ENCODE peak calls at places on chromosomes 12 and 14, in eight cellular contexts. Z, I, L, C, W, N, H and R are unnamed samples.

GRCh38 chr12:19183121-19183838 is 53.7 kb downstream of the PLEKHA5 start:
- DNase-seq in C (no peak), I (no peak), Z (peak; percentile 51), H (peak; percentile 63), N (no peak), W (peak; percentile 16), L (peak; percentile 40), R (no peak)

GRCh38 chr14:58793096-58793740 is 155.5 kb downstream of the DACT1 start:
- DNase-seq in L (no peak), H (no peak), W (no peak), N (no peak), Z (no peak), I (no peak), C (no peak), R (no peak)

GRCh38 chr14:85437143-85437542 is 92.8 kb upstream of the FLRT2 start:
- DNase-seq in W (peak; percentile 38), H (no peak), Z (no peak), C (no peak), I (peak; percentile 85), N (no peak), L (peak; percentile 66), R (no peak)

GRCh38 chr14:79543348-79543747 is 668.0 kb downstream of the DIO2 start:
- DNase-seq in H (no peak), L (no peak), I (no peak), Z (no peak), N (no peak), C (no peak), W (no peak), R (no peak)

GRCh38 chr12:57866308-57867019 is 19.9 kb upstream of the CTDSP2 start:
- DNase-seq in W (no peak), I (no peak), Z (no peak), N (no peak), C (no peak), L (no peak), H (no peak), R (no peak)

GRCh38 chr12:58888131-58888783 is 32.0 kb downstream of the LRIG3 start:
- DNase-seq in H (no peak), N (no peak), C (no peak), Z (peak; percentile 91), I (peak; percentile 26), W (peak; percentile 12), L (peak; percentile 90), R (peak; percentile 16)

GRCh38 chr14:23864252-23864651 is 89.3 kb upstream of the DHRS4 start:
- DNase-seq in C (no peak), I (no peak), L (no peak), N (no peak), Z (no peak), H (no peak), W (no peak), R (no peak)

GRCh38 chr14:67240168-67240932 is 885 bp upstream of the PALS1 start:
- DNase-seq in W (peak; percentile 52), I (peak; percentile 56), N (no peak), Z (peak; percentile 27), L (peak; percentile 36), H (peak; percentile 45), C (peak; percentile 86), R (no peak)

GRCh38 chr12:57765003-57765697 is 1.7 kb downstream of the CYP27B1 start:
- DNase-seq in L (no peak), Z (peak; percentile 37), I (peak; percentile 73), C (peak; percentile 79), N (no peak), H (peak; percentile 86), W (peak; percentile 50), R (no peak)

GRCh38 chr14:92352158-92352985 is 29.4 kb downstream of the SLC24A4 start:
- DNase-seq in C (no peak), L (peak; percentile 18), I (peak; percentile 47), Z (peak; percentile 39), W (no peak), N (no peak), H (peak; percentile 69), R (no peak)

GRCh38 chr14:90556050-90556477 is 159.2 kb downstream of the CALM1 start:
- DNase-seq in Z (no peak), H (peak; percentile 84), L (no peak), I (no peak), C (no peak), N (no peak), W (peak; percentile 70), R (no peak)

GRCh38 chr12:78759387-78759786 is 105.2 kb upstream of the SYT1 start:
- DNase-seq in I (peak; percentile 38), L (peak; percentile 62), W (peak; percentile 35), C (no peak), N (no peak), H (peak; percentile 34), Z (peak; percentile 89), R (peak; percentile 3)

GRCh38 chr14:101980700-101981099 is 16.3 kb downstream of the DYNC1H1 start:
- DNase-seq in I (peak; percentile 99), Z (peak; percentile 98), W (peak; percentile 73), L (peak; percentile 99), H (no peak), C (no peak), N (peak; percentile 67), R (peak; percentile 98)

GRCh38 chr12:93061414-93062099 is 132.5 kb upstream of the EEA1 start:
- DNase-seq in Z (no peak), I (no peak), C (no peak), W (peak; percentile 16), N (no peak), L (no peak), H (no peak), R (no peak)

GRCh38 chr12:90246673-90247072 is 538.0 kb upstream of the ATP2B1 start:
- DNase-seq in I (no peak), H (no peak), L (no peak), N (no peak), C (no peak), W (no peak), Z (no peak), R (no peak)

GRCh38 chr12:100955139-100955538 is 160.6 kb downstream of the ANO4 start:
- DNase-seq in N (no peak), C (no peak), Z (peak; percentile 72), I (peak; percentile 51), W (peak; percentile 44), L (peak; percentile 53), H (peak; percentile 57), R (peak; percentile 21)

GRCh38 chr12:104360157-104360556 is 56.6 kb downstream of the EID3 start:
- DNase-seq in H (no peak), N (no peak), C (no peak), L (no peak), Z (no peak), W (no peak), I (no peak), R (no peak)

GRCh38 chr14:100106260-100106659 is 41.0 kb downstream of the EVL start:
- DNase-seq in Z (no peak), L (no peak), H (no peak), N (no peak), I (no peak), C (no peak), W (no peak), R (no peak)

GRCh38 chr12:104708891-104709290 is 249.2 kb downstream of the SLC41A2 start:
- DNase-seq in H (peak; percentile 70), L (no peak), I (no peak), Z (no peak), N (no peak), C (no peak), W (no peak), R (no peak)

GRCh38 chr14:70515796-70516195 is 19.0 kb downstream of the ADAM20 start:
- DNase-seq in L (no peak), H (no peak), W (no peak), I (no peak), Z (no peak), C (no peak), N (no peak), R (no peak)
- TF ChIP-seq CTCF in L (no peak), H (no peak), W (no peak), I (no peak), Z (no peak), C (no peak), N (no peak), R (no peak)

GRCh38 chr12:46373303-46374182 is 970 bp upstream of the SLC38A2 start:
- DNase-seq in N (peak; percentile 41), Z (peak; percentile 68), L (no peak), W (peak; percentile 72), C (peak; percentile 75), I (peak; percentile 48), H (peak; percentile 79), R (no peak)
- TF ChIP-seq CTCF in N (no peak), Z (peak; percentile 24), L (peak; percentile 33), W (peak; percentile 25), C (no peak), I (no peak), H (peak; percentile 36), R (peak; percentile 47)

GRCh38 chr12:124599074-124599999 is 31.9 kb upstream of the NCOR2 start:
- DNase-seq in H (no peak), W (no peak), C (no peak), I (peak; percentile 53), N (no peak), Z (peak; percentile 67), L (peak; percentile 72), R (no peak)
- TF ChIP-seq CTCF in H (no peak), W (no peak), C (no peak), I (no peak), N (no peak), Z (peak; percentile 26), L (peak; percentile 52), R (peak; percentile 31)

GRCh38 chr12:71169286-71169685 is 11.5 kb upstream of the TSPAN8 start:
- DNase-seq in H (no peak), L (no peak), I (no peak), Z (no peak), C (no peak), W (no peak), N (no peak), R (no peak)
- TF ChIP-seq CTCF in H (no peak), L (no peak), I (no peak), Z (no peak), C (no peak), W (no peak), N (no peak), R (no peak)

GRCh38 chr14:22226381-22226780 is 362.6 kb downstream of the DAD1 start:
- DNase-seq in W (no peak), I (no peak), Z (no peak), N (no peak), C (no peak), L (no peak), H (peak; percentile 68), R (no peak)
- TF ChIP-seq CTCF in W (peak; percentile 32), I (no peak), Z (no peak), N (no peak), C (peak; percentile 35), L (no peak), H (peak; percentile 72), R (peak; percentile 41)

GRCh38 chr12:75623631-75624118 is 112.3 kb upstream of the KRR1 start:
- DNase-seq in C (no peak), W (peak; percentile 39), Z (peak; percentile 68), I (peak; percentile 97), N (no peak), L (peak; percentile 38), H (peak; percentile 78), R (no peak)
- TF ChIP-seq CTCF in C (no peak), W (peak; percentile 40), Z (peak; percentile 35), I (peak; percentile 68), N (no peak), L (peak; percentile 25), H (peak; percentile 75), R (peak; percentile 4)